ENCODE peak calls at places on chromosome X, in ten cellular contexts. C, O, Y, G, F, A, E, X, Z and B are unnamed samples. For H3K27me3 and H3K4me1, the result is how much of the 10 kb centered on the place peaks cover.

GRCh38 chrX:131783555-131784338 is 239.4 kb upstream of the STK26 start:
- DNase-seq in F (no peak), O (peak), G (no peak), Y (no peak), C (no peak), X (peak), A (no peak), Z (no peak), E (no peak), B (peak)

GRCh38 chrX:69238153-69238959 is 73.1 kb upstream of the PJA1 start:
- DNase-seq in Z (no peak), F (no peak), G (peak), X (no peak), E (no peak), A (peak), C (no peak), Y (no peak), O (no peak), B (no peak)

GRCh38 chrX:118655561-118656246 is 71.7 kb upstream of the IL13RA1 start:
- DNase-seq in G (no peak), E (no peak), C (no peak), F (no peak), Y (no peak), A (peak), X (no peak), O (peak), Z (no peak), B (no peak)

GRCh38 chrX:129875669-129876068 is 30.3 kb upstream of the UTP14A start:
- DNase-seq in Y (no peak), C (no peak), O (peak), E (no peak), F (no peak), G (no peak), X (no peak), Z (no peak), A (peak), B (no peak)

GRCh38 chrX:31136144-31136572 is 64.3 kb upstream of the FTHL17 start:
- DNase-seq in Z (no peak), Y (no peak), G (no peak), F (no peak), X (peak), E (no peak), O (no peak), C (no peak), A (no peak), B (no peak)

GRCh38 chrX:13658602-13659001 is 5.7 kb downstream of the TCEANC start:
- DNase-seq in Z (no peak), A (peak), Y (peak), E (no peak), F (no peak), O (peak), X (peak), G (peak), C (peak), B (no peak)

GRCh38 chrX:69268637-69269036 is 103.4 kb upstream of the PJA1 start:
- DNase-seq in Z (no peak), X (no peak), E (no peak), F (no peak), Y (no peak), G (no peak), A (no peak), O (no peak), C (no peak), B (no peak)

GRCh38 chrX:20060961-20061868 is 55.5 kb downstream of the MAP7D2 start:
- DNase-seq in Y (no peak), F (no peak), O (no peak), A (no peak), X (no peak), E (no peak), G (no peak), C (no peak), Z (no peak), B (no peak)

GRCh38 chrX:50100188-50100587 is 100.6 kb downstream of the AKAP4 start:
- DNase-seq in Y (peak), Z (no peak), C (peak), O (no peak), F (no peak), E (no peak), A (no peak), X (peak), G (peak), B (no peak)

GRCh38 chrX:101370888-101371504 is 15.0 kb downstream of the BTK start:
- DNase-seq in E (no peak), C (no peak), X (no peak), Y (no peak), F (no peak), Z (no peak), O (no peak), A (no peak), G (no peak), B (no peak)

GRCh38 chrX:118974908-118975671 is 672 bp downstream of the LONRF3 start:
- DNase-seq in C (peak), X (peak), O (no peak), E (no peak), F (no peak), Y (peak), Z (peak), A (peak), G (peak), B (peak)

GRCh38 chrX:137565921-137566745 is at the start of gene ZIC3:
- DNase-seq in C (peak), A (peak), G (peak), E (no peak), Z (no peak), O (no peak), F (no peak), X (no peak), Y (peak), B (no peak)

GRCh38 chrX:137565318-137565904 is 516 bp upstream of the ZIC3 start:
- DNase-seq in Y (peak), A (no peak), F (no peak), O (no peak), G (peak), E (no peak), Z (no peak), X (no peak), C (no peak), B (no peak)

GRCh38 chrX:137562096-137562495 is 3.8 kb upstream of the ZIC3 start:
- DNase-seq in E (no peak), F (no peak), O (no peak), G (no peak), C (no peak), Y (no peak), A (no peak), Z (no peak), X (no peak), B (no peak)

GRCh38 chrX:137566746-137567473 is 983 bp downstream of the ZIC3 start:
- DNase-seq in O (no peak), E (no peak), C (no peak), A (peak), G (peak), Y (peak), X (no peak), Z (no peak), F (no peak), B (no peak)

GRCh38 chrX:137563681-137564651 is 2.0 kb upstream of the ZIC3 start:
- DNase-seq in O (no peak), A (no peak), C (no peak), G (no peak), Z (no peak), X (no peak), Y (peak), F (no peak), E (no peak), B (no peak)
- H3K27me3 ChIP-seq in O (under half), A (under half), C (half or more), G (half or more), Z (under half), X (under half), Y (half or more), F (half or more), E (under half), B (under half)

DNA sequence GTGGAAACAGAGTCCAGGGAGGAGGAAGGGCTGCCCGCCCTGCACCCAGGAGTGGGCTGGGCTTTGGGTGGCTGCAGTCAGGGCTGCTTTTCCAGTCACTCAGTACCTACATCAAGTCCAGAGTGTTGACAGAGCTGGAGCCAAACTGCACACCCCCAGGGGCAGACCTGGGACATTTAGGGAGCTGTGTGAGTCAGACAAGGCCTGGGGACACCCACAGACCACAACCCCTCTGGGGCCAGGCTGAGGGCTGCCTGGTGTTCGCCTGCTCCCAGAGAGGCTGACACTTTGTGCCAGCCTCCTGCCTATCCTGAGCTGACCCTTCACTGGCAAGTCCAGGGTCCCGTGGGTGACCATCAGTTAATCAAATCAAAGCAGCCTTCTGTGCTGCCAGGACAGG is 240.0 kb downstream of the BCOR start:
- DNase-seq in X (no peak), E (no peak), G (no peak), F (no peak), Z (no peak), Y (no peak), C (no peak), O (no peak), A (no peak), B (no peak)
- H3K4me1 ChIP-seq in X (under half), E (under half), G (under half), F (under half), Z (under half), Y (under half), C (under half), O (under half), A (under half), B (under half)

GRCh38 chrX:154011376-154012335 is 8.0 kb downstream of the IRAK1 start:
- DNase-seq in G (no peak), Y (no peak), F (no peak), X (no peak), E (no peak), Z (no peak), O (no peak), A (no peak), C (no peak), B (no peak)

GRCh38 chrX:154006965-154007364 is 12.7 kb downstream of the IRAK1 start:
- DNase-seq in C (no peak), Y (no peak), F (no peak), Z (no peak), A (no peak), E (no peak), X (no peak), G (no peak), O (no peak), B (no peak)

GRCh38 chrX:154012336-154012991 is 7.2 kb downstream of the IRAK1 start:
- DNase-seq in Y (no peak), Z (no peak), A (no peak), E (no peak), X (no peak), F (peak), O (no peak), G (no peak), C (no peak), B (no peak)

GRCh38 chrX:154010330-154011087 is 9.2 kb downstream of the IRAK1 start:
- DNase-seq in F (no peak), A (peak), X (no peak), C (peak), O (no peak), Z (no peak), G (no peak), Y (no peak), E (no peak), B (no peak)

GRCh38 chrX:154008521-154008920 is 11.2 kb downstream of the IRAK1 start:
- DNase-seq in O (no peak), Y (no peak), G (no peak), X (no peak), A (no peak), E (no peak), C (no peak), F (no peak), Z (no peak), B (no peak)
- H3K27ac ChIP-seq in O (no peak), Y (no peak), G (no peak), X (no peak), A (no peak), E (no peak), C (no peak), F (no peak), Z (no peak), B (no peak)

DNA sequence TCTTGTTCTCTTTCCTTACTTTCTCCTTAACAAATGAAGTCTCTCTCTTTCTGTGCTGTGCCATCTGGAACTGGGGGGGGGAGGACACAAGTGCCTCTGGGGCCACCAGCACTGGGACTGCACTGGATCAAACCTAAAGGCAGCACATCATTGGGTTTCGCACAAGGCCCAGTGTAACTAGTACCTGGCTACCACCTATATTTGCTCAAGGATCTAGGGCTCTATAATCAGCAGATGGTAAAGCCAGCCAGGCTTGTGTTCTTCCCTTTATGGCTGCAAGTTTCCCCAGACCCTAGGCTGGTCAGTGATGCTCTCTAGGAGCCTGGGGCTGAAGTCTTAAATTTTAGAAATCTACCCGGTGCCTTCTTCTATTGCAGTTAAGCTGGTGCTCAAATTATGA is 40.1 kb downstream of the RTL3 start:
- DNase-seq in A (no peak), Z (no peak), O (no peak), F (no peak), G (no peak), X (no peak), Y (no peak), C (no peak), E (no peak), B (no peak)
- H3K27me3 ChIP-seq in A (under half), Z (under half), O (under half), F (under half), G (under half), X (under half), Y (under half), C (under half), E (under half), B (under half)

DNA sequence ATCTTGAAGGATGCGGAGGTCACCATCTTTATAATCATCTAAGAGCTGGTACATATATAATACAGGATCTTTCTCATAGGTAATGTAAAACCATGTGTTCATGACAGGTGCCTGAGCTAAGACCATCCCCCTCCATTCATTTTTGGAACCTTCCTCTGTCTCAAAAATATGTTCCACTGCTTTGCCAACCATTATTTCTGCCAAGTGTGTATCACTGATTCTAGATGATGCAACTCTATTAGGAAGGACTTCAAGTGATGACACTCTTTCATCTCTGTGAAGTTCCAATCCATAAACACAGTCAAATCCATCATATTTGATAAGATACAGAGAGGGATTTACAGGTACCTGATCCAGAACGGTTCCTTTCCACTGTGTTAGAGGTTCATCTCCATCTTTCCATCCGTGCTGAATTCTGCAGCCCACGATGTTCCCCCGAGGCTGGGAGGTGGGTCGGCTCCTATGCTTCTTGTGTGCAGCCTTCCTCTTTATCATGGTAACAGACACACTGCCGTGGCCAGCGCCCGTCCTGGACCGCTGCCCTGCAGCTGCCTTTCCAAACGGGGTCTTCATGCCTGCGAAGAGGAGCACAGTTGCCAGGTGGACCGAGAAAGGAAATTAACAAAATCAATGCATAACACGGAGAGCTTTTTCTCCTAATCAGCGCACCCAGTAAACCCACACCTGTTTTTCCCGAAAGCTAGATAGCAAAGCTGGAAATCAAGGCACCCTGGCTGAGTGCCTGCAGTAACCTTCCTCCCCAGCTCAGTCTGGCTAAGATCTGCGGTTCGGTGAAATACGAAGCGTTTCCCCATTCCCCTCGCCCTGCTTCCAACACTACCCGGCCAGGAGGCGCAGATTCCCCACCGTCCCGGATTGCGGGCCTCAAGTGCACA is 718 bp downstream of the SPIN3 start:
- DNase-seq in Z (no peak), C (no peak), X (no peak), E (no peak), A (peak), F (no peak), Y (peak), O (peak), G (no peak), B (no peak)
- H3K4me1 ChIP-seq in Z (under half), C (under half), X (under half), E (under half), A (under half), F (under half), Y (under half), O (under half), G (under half), B (under half)